ENCODE peak calls at places on chromosome 6, in four cellular contexts. One of them, this sample, is unnamed.

GRCh38 chr6:105211831-105212230 is 32.0 kb upstream of the POPDC3 start:
- DNase-seq in brain microvascular endothelial cell: no peak
- DNase-seq in body of pancreas: no peak
- DNase-seq in GM06990: no peak
- DNase-seq in this sample: no peak

GRCh38 chr6:161439093-161439492 is 165.2 kb upstream of the AGPAT4 start:
- DNase-seq in GM06990: no peak
- DNase-seq in brain microvascular endothelial cell: peak; percentile 93
- DNase-seq in body of pancreas: peak; percentile 73
- DNase-seq in this sample: peak; percentile 95

GRCh38 chr6:33235221-33235634 is 26.9 kb downstream of the RING1 start:
- DNase-seq in brain microvascular endothelial cell: no peak
- DNase-seq in GM06990: no peak
- DNase-seq in body of pancreas: no peak
- DNase-seq in this sample: no peak

GRCh38 chr6:14263881-14264424 is 146.4 kb downstream of the CD83 start:
- DNase-seq in GM06990: no peak
- DNase-seq in body of pancreas: no peak
- DNase-seq in brain microvascular endothelial cell: no peak
- DNase-seq in this sample: no peak

GRCh38 chr6:32906539-32906938 is 34.3 kb downstream of the HLA-DMB start:
- DNase-seq in body of pancreas: no peak
- DNase-seq in GM06990: no peak
- DNase-seq in brain microvascular endothelial cell: peak; percentile 38
- DNase-seq in this sample: peak; percentile 17

GRCh38 chr6:151065027-151065815 is 174.5 kb upstream of the AKAP12 start:
- DNase-seq in brain microvascular endothelial cell: no peak
- DNase-seq in GM06990: no peak
- DNase-seq in body of pancreas: no peak
- DNase-seq in this sample: no peak

GRCh38 chr6:36150283-36150682 is 20.0 kb downstream of the MAPK13 start:
- DNase-seq in body of pancreas: no peak
- DNase-seq in brain microvascular endothelial cell: no peak
- DNase-seq in GM06990: no peak
- DNase-seq in this sample: no peak

GRCh38 chr6:10528170-10528981 is 7.2 kb downstream of the GCNT2 start:
- DNase-seq in body of pancreas: peak; percentile 71
- DNase-seq in GM06990: peak; percentile 54
- DNase-seq in brain microvascular endothelial cell: peak; percentile 74
- DNase-seq in this sample: peak; percentile 42

GRCh38 chr6:8879334-8879733 is 444.0 kb upstream of the SLC35B3 start:
- DNase-seq in brain microvascular endothelial cell: no peak
- DNase-seq in GM06990: no peak
- DNase-seq in body of pancreas: no peak
- DNase-seq in this sample: no peak